ENCODE peak calls at places on chromosomes 5 and 9, in five cellular contexts. One of them, this sample, is unnamed.

GRCh38 chr5:145619806-145620205 is 215.3 kb downstream of the PRELID2 start:
- DNase-seq in Daoy: no peak
- DNase-seq in activated effector memory CD4-positive, alpha-beta T cell treated with anti-CD3 and anti-CD28 coated beads, Interleukin-2, amount 50 U/mL, for 16 hours: no peak
- DNase-seq in CD4-positive, alpha-beta T cell: no peak
- DNase-seq in Peyer's patch: no peak
- DNase-seq in this sample: no peak

GRCh38 chr5:141816598-141817399 is 61.4 kb downstream of the PCDH1 start:
- DNase-seq in activated effector memory CD4-positive, alpha-beta T cell treated with anti-CD3 and anti-CD28 coated beads, Interleukin-2, amount 50 U/mL, for 16 hours: no peak
- DNase-seq in CD4-positive, alpha-beta T cell: no peak
- DNase-seq in Daoy: no peak
- DNase-seq in Peyer's patch: no peak
- DNase-seq in this sample: peak

GRCh38 chr9:114953917-114954316 is 23.5 kb upstream of the TNFSF8 start:
- DNase-seq in Peyer's patch: peak
- DNase-seq in Daoy: peak
- DNase-seq in CD4-positive, alpha-beta T cell: no peak
- DNase-seq in activated effector memory CD4-positive, alpha-beta T cell treated with anti-CD3 and anti-CD28 coated beads, Interleukin-2, amount 50 U/mL, for 16 hours: no peak
- DNase-seq in this sample: no peak

GRCh38 chr9:128142061-128142460 is 7.2 kb upstream of the LCN2 start:
- DNase-seq in CD4-positive, alpha-beta T cell: no peak
- DNase-seq in Peyer's patch: no peak
- DNase-seq in activated effector memory CD4-positive, alpha-beta T cell treated with anti-CD3 and anti-CD28 coated beads, Interleukin-2, amount 50 U/mL, for 16 hours: no peak
- DNase-seq in Daoy: no peak
- DNase-seq in this sample: no peak

GRCh38 chr5:117859161-117859560 is 1129.2 kb downstream of the DTWD2 start:
- DNase-seq in activated effector memory CD4-positive, alpha-beta T cell treated with anti-CD3 and anti-CD28 coated beads, Interleukin-2, amount 50 U/mL, for 16 hours: no peak
- DNase-seq in CD4-positive, alpha-beta T cell: no peak
- DNase-seq in Daoy: no peak
- DNase-seq in Peyer's patch: no peak
- DNase-seq in this sample: no peak

GRCh38 chr9:93028448-93029006 is 30.0 kb upstream of the SUSD3 start:
- DNase-seq in Daoy: no peak
- DNase-seq in activated effector memory CD4-positive, alpha-beta T cell treated with anti-CD3 and anti-CD28 coated beads, Interleukin-2, amount 50 U/mL, for 16 hours: peak
- DNase-seq in Peyer's patch: peak
- DNase-seq in CD4-positive, alpha-beta T cell: peak
- DNase-seq in this sample: no peak

GRCh38 chr5:111227805-111228204 is 3.6 kb downstream of the CAMK4 start:
- DNase-seq in Daoy: peak
- DNase-seq in activated effector memory CD4-positive, alpha-beta T cell treated with anti-CD3 and anti-CD28 coated beads, Interleukin-2, amount 50 U/mL, for 16 hours: peak
- DNase-seq in CD4-positive, alpha-beta T cell: peak
- DNase-seq in Peyer's patch: peak
- DNase-seq in this sample: no peak

GRCh38 chr5:1413611-1414241 is 31.5 kb downstream of the SLC6A3 start:
- DNase-seq in CD4-positive, alpha-beta T cell: no peak
- DNase-seq in Peyer's patch: no peak
- DNase-seq in activated effector memory CD4-positive, alpha-beta T cell treated with anti-CD3 and anti-CD28 coated beads, Interleukin-2, amount 50 U/mL, for 16 hours: no peak
- DNase-seq in Daoy: no peak
- DNase-seq in this sample: no peak

GRCh38 chr9:78565481-78565880 is 268.6 kb downstream of the PSAT1 start:
- DNase-seq in activated effector memory CD4-positive, alpha-beta T cell treated with anti-CD3 and anti-CD28 coated beads, Interleukin-2, amount 50 U/mL, for 16 hours: no peak
- DNase-seq in CD4-positive, alpha-beta T cell: no peak
- DNase-seq in Peyer's patch: no peak
- DNase-seq in Daoy: no peak
- DNase-seq in this sample: no peak

GRCh38 chr5:151661096-151661495 is 25.6 kb downstream of the SPARC start:
- DNase-seq in activated effector memory CD4-positive, alpha-beta T cell treated with anti-CD3 and anti-CD28 coated beads, Interleukin-2, amount 50 U/mL, for 16 hours: no peak
- DNase-seq in Peyer's patch: no peak
- DNase-seq in CD4-positive, alpha-beta T cell: no peak
- DNase-seq in Daoy: no peak
- DNase-seq in this sample: no peak